ENCODE peak calls at places on chromosomes 1 and 21, in ten cellular contexts. Y is heart right ventricle; Z is right lobe of liver; U is CD8-positive, alpha-beta T cell; M is WTC11; V is esophagus squamous epithelium; I is endothelial cell; P is cardiac fibroblast; X is stomach; B is OCI-LY7. A is an unnamed sample.

GRCh38 chr1:7252411-7253117 is 467.3 kb downstream of the CAMTA1 start:
- DNase-seq in M (no peak), U (no peak), P (no peak), X (no peak), I (no peak), B (no peak), Z (no peak), Y (no peak), V (no peak), A (no peak)

GRCh38 chr1:240285541-240285940 is 193.9 kb downstream of the FMN2 start:
- DNase-seq in Z (no peak), P (peak; percentile 62), B (no peak), Y (no peak), X (no peak), I (no peak), M (no peak), V (no peak), U (no peak), A (no peak)

GRCh38 chr1:229029644-229030235 is 241.2 kb upstream of the RAB4A start:
- DNase-seq in Z (no peak), P (peak; percentile 37), M (no peak), V (no peak), B (no peak), I (no peak), U (no peak), Y (no peak), X (no peak), A (no peak)

GRCh38 chr1:172833956-172834355 is 175.1 kb downstream of the FASLG start:
- DNase-seq in P (no peak), V (no peak), Z (no peak), Y (no peak), B (no peak), M (no peak), X (no peak), I (no peak), U (no peak), A (no peak)

GRCh38 chr21:45388011-45388521 is 16.9 kb upstream of the COL18A1 start:
- DNase-seq in U (no peak), P (no peak), I (no peak), V (no peak), X (no peak), B (no peak), Y (peak; percentile 49), Z (peak; percentile 37), M (no peak), A (no peak)

GRCh38 chr21:46000731-46001641 is 19.4 kb downstream of the COL6A1 start:
- DNase-seq in I (no peak), B (no peak), P (no peak), Y (peak; percentile 16), V (no peak), U (no peak), X (peak; percentile 24), M (peak; percentile 25), Z (no peak), A (no peak)

GRCh38 chr1:203915811-203916210 is 54.4 kb downstream of the SNRPE start:
- DNase-seq in I (no peak), V (no peak), B (no peak), P (no peak), Z (no peak), U (no peak), Y (no peak), M (no peak), X (no peak), A (no peak)

GRCh38 chr1:26744075-26744958 is 43.4 kb upstream of the PIGV start:
- DNase-seq in V (peak; percentile 47), Y (peak; percentile 56), M (peak; percentile 62), U (peak; percentile 79), P (peak; percentile 89), I (peak; percentile 72), X (peak; percentile 69), B (peak; percentile 97), Z (peak; percentile 67), A (no peak)

GRCh38 chr1:85582687-85583354 is 2.3 kb downstream of the CCN1 start:
- DNase-seq in I (no peak), M (no peak), B (no peak), X (no peak), Z (no peak), V (no peak), Y (no peak), P (peak; percentile 74), U (no peak), A (no peak)

GRCh38 chr1:113975211-113975895 is 3.9 kb upstream of the OLFML3 start:
- DNase-seq in I (no peak), V (no peak), Y (no peak), X (no peak), P (peak; percentile 45), M (no peak), Z (no peak), B (no peak), U (no peak), A (no peak)

GRCh38 chr21:44375281-44375651 is 21.8 kb downstream of the TRPM2 start:
- DNase-seq in M (no peak), Y (no peak), X (peak; percentile 42), U (peak; percentile 53), B (no peak), Z (peak; percentile 60), P (no peak), I (no peak), V (no peak), A (no peak)

GRCh38 chr1:224860488-224860887 is 69.0 kb upstream of the DNAH14 start:
- DNase-seq in P (no peak), M (no peak), Z (no peak), U (no peak), Y (no peak), I (no peak), X (no peak), B (no peak), V (no peak), A (no peak)

GRCh38 chr1:1901641-1902294 is 10.9 kb upstream of the GNB1 start:
- DNase-seq in B (no peak), Z (no peak), I (no peak), M (no peak), X (no peak), V (no peak), P (no peak), U (no peak), Y (no peak), A (no peak)

GRCh38 chr1:1900883-1901640 is 10.2 kb upstream of the GNB1 start:
- DNase-seq in I (no peak), M (no peak), B (no peak), X (no peak), U (no peak), P (no peak), V (no peak), Z (no peak), Y (no peak), A (no peak)

GRCh38 chr1:1899967-1900327 is 9.1 kb upstream of the GNB1 start:
- DNase-seq in B (no peak), X (no peak), Z (no peak), V (no peak), P (no peak), M (no peak), U (no peak), Y (no peak), I (no peak), A (no peak)

GRCh38 chr1:1898246-1898933 is 7.5 kb upstream of the GNB1 start:
- DNase-seq in Z (no peak), B (no peak), P (no peak), V (no peak), I (no peak), X (no peak), M (no peak), Y (no peak), U (no peak), A (no peak)

DNA sequence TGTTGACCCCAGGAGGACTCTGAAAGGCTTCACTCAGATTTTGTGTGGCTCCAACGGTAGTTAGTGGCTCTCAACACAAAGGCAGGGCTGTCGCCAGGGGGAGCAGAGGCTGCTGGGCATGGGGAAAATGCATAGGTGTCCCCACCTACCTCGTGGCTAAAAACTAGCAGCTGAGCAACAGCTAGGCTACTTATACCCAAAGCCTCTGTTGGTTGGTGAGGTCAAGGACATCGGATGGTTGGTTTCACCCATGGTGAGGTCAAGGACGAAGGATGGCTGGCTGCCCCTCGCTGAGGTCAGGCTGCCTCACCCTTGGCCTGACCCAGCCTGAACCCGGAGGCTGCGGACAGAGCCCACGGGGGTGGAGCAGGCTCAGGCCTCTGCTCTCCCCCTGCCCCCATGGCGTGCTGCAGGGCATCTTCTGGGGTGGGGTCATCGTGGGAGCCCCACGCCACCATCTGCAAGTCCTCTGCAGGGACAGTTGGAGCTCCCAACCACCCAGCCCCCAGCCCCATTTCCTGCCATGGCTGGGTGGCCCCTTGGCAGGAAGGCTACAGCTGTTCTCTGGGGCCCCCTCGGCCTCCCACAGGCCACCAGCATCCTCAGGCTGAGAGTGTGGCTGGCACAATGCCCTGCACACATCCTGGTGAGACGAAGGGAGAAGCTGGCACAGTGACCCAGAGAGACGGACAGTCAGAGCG is 8.5 kb upstream of the GNB1 start:
- DNase-seq in I (no peak), V (no peak), P (no peak), B (peak; percentile 76), M (no peak), U (peak; percentile 41), Y (no peak), X (no peak), Z (no peak), A (no peak)
- TF ChIP-seq CTCF in I (no peak), V (no peak), P (no peak), B (peak; percentile 70), M (no peak), U (no peak), Y (no peak), X (no peak), Z (peak; percentile 23), A (peak; percentile 40)

GRCh38 chr1:3775498-3776230 is 3.1 kb downstream of the SMIM1 start:
- DNase-seq in Z (peak; percentile 91), I (peak; percentile 31), U (peak; percentile 65), Y (peak; percentile 54), B (peak; percentile 88), M (peak; percentile 64), X (peak; percentile 55), V (no peak), P (peak; percentile 78), A (no peak)
- TF ChIP-seq CTCF in Z (peak; percentile 63), I (no peak), U (peak; percentile 50), Y (no peak), B (peak; percentile 87), M (peak; percentile 27), X (no peak), V (peak; percentile 23), P (no peak), A (peak; percentile 52)

GRCh38 chr1:227437495-227438008 is 119.3 kb upstream of the CDC42BPA start:
- DNase-seq in M (no peak), U (no peak), I (no peak), X (no peak), Z (no peak), P (peak; percentile 80), Y (no peak), V (no peak), B (peak; percentile 3), A (no peak)
- TF ChIP-seq CTCF in M (no peak), U (no peak), I (no peak), X (no peak), Z (peak; percentile 51), P (peak; percentile 5), Y (peak; percentile 64), V (peak; percentile 27), B (peak; percentile 51), A (peak; percentile 38)

GRCh38 chr1:215987092-215987855 is 420.2 kb downstream of the KCTD3 start:
- DNase-seq in Y (no peak), U (no peak), M (no peak), B (no peak), P (no peak), I (no peak), V (no peak), X (no peak), Z (no peak), A (no peak)

DNA sequence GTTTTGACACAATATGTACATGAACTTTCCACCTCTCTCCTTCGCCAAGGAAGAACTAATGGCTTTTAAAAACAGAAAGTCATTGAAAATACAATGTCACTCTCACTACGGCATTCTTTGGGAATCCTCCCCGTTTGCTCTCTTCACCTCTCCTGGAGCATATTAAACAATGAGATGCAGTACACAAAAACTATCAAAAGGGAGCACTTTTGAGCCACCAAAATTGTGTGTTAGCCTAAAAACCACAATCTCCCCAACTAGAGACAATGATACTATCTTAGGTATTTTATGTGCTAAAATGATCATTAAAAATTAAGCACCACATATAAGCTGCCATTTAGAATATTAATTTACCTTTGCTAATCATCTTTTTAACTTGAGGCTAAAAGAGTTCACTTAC is 425.5 kb downstream of the KCTD3 start:
- DNase-seq in U (no peak), B (no peak), Z (no peak), P (peak; percentile 12), V (no peak), X (no peak), Y (no peak), M (no peak), I (peak; percentile 5), A (no peak)
- TF ChIP-seq CTCF in U (no peak), B (peak; percentile 51), Z (peak; percentile 47), P (no peak), V (no peak), X (no peak), Y (peak; percentile 37), M (no peak), I (no peak), A (peak; percentile 64)

A was measured in progenitor cell of endocrine pancreas.